ENCODE peak calls at places on chromosomes 13 and 19, in ten cellular contexts. K is tibial nerve, B is ovary, X is Peyer's patch, L is adrenal gland, V is breast epithelium, G is uterus, P is upper lobe of left lung, Q is IMR-90, E is A549. Y is an unnamed sample.

GRCh38 chr13:110716235-110716505 is 2.7 kb downstream of the ING1 start:
- DNase-seq in K (peak; percentile 20), B (peak; percentile 37), X (no peak), L (peak; percentile 71), V (no peak), G (peak; percentile 56), P (peak; percentile 42), Q (no peak), E (peak; percentile 13), Y (peak; percentile 51)

GRCh38 chr19:50500753-50501151 is 10.2 kb downstream of the JOSD2 start:
- DNase-seq in K (no peak), B (no peak), X (no peak), L (no peak), V (no peak), G (no peak), P (no peak), Q (no peak), E (no peak), Y (no peak)

GRCh38 chr19:33748231-33748630 is 48.4 kb upstream of the KCTD15 start:
- DNase-seq in K (no peak), B (no peak), X (no peak), L (no peak), V (no peak), G (no peak), P (no peak), Q (no peak), E (no peak), Y (no peak)

GRCh38 chr19:32896516-32897214 is 27.1 kb upstream of the SLC7A9 start:
- DNase-seq in K (no peak), B (no peak), X (no peak), L (no peak), V (no peak), G (no peak), P (no peak), Q (peak; percentile 39), E (no peak), Y (no peak)

GRCh38 chr19:16850133-16850532 is 20.9 kb downstream of the SIN3B start:
- DNase-seq in K (no peak), B (no peak), X (no peak), L (no peak), V (no peak), G (no peak), P (no peak), Q (peak; percentile 80), E (no peak), Y (no peak)

GRCh38 chr13:100895656-100896055 is 221.1 kb upstream of the TMTC4 start:
- DNase-seq in K (no peak), B (no peak), X (no peak), L (no peak), V (no peak), G (no peak), P (no peak), Q (no peak), E (no peak), Y (no peak)

GRCh38 chr19:8083141-8083540 is 30.6 kb downstream of the CCL25 start:
- DNase-seq in K (no peak), B (no peak), X (no peak), L (no peak), V (no peak), G (no peak), P (no peak), Q (no peak), E (no peak), Y (no peak)

GRCh38 chr13:28346136-28346535 is 148.8 kb downstream of the FLT1 start:
- DNase-seq in K (no peak), B (no peak), X (no peak), L (no peak), V (no peak), G (no peak), P (no peak), Q (peak; percentile 38), E (no peak), Y (no peak)

GRCh38 chr19:5717215-5717614 is 2.7 kb downstream of the LONP1 start:
- DNase-seq in K (no peak), B (no peak), X (no peak), L (no peak), V (no peak), G (no peak), P (no peak), Q (no peak), E (no peak), Y (no peak)

GRCh38 chr19:28425431-28425931 is 787.5 kb downstream of the UQCRFS1 start:
- DNase-seq in K (no peak), B (no peak), X (no peak), L (no peak), V (no peak), G (no peak), P (no peak), Q (no peak), E (no peak), Y (no peak)

GRCh38 chr19:18098891-18099622 is 1.5 kb downstream of the MAST3 start:
- DNase-seq in K (no peak), B (no peak), X (peak; percentile 92), L (peak; percentile 16), V (no peak), G (no peak), P (no peak), Q (no peak), E (no peak), Y (peak; percentile 32)

GRCh38 chr19:33947565-33947964 is 150.9 kb downstream of the KCTD15 start:
- DNase-seq in K (no peak), B (no peak), X (no peak), L (no peak), V (no peak), G (no peak), P (no peak), Q (no peak), E (no peak), Y (no peak)

DNA sequence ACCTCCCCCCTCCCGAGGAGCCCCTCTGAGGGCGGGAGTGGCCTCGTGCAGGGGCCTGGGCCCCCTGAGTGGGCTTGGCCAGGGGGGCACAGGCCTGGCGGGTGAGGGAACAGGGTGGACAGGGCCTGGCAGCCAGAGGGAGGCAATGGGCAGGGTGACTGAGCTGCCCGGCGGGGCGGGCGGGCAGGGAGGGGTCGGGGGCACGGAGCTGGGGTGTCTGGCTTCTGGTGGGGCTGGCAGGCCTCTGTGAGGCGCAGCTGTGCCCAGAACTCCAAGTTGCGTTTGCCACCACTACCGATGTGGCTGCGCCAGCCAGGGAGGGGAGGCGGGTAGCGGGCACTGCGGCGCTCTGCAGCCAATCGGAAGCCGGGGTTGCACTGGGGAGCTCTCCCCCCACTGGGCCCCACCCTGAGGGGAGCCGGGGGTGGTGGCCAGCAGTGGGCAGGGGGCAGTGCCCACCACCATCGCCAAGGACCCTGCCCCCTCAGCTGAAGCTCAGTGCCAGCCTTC is 7.2 kb downstream of the NFIX start:
- DNase-seq in K (no peak), B (no peak), X (no peak), L (no peak), V (no peak), G (no peak), P (peak; percentile 59), Q (no peak), E (no peak), Y (peak; percentile 73)
- TF ChIP-seq POLR2A in K (no peak), B (no peak), X (no peak), L (no peak), V (no peak), G (no peak), P (no peak), Q (no peak), E (no peak), Y (no peak)

GRCh38 chr19:6925801-6926751 is 38.7 kb downstream of the ADGRE1 start:
- DNase-seq in K (no peak), B (no peak), X (no peak), L (no peak), V (no peak), G (no peak), P (no peak), Q (no peak), E (peak; percentile 84), Y (no peak)
- TF ChIP-seq CTCF in K (no peak), B (no peak), X (no peak), L (no peak), V (no peak), G (no peak), P (no peak), Q (no peak), E (peak; percentile 48), Y (no peak)

DNA sequence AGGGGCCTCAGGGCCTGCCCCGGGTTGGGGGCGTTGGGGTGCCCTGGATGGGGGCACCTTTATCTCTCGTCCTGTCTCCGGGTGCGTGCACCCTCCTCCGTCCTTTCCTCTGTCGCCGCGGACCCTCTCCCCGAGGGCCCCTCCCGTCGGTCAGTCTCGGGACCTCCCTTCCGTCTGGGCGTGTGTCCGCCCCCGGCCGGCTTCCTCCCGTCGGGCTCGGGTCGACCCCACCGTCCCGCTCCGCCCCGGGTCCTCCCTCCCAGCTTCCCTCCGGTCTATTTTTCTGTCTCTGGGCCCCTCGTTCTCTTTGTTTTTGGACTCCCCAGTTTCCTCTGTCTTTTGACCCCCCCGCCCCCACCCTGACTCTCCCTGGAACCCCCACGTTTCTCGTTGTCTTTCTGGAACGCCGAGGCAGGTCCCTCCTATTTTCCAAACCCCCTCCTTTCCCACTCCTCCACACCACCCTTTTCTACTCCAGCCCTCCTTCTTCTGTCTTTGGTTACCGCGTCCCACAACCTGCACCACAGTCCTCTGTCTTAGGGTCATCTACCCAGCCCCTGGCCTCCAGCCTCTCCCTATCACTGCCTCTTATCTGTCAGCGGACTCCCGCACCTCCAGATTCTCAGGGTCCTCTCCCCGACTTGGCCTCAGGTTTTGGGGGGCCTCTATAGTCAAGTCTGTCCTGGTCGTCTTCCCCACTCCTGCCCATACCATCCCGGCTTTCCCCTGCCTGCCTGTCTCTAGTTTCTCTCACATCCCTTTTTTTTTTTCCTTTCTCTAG is 757 bp downstream of the EGLN2 start:
- DNase-seq in K (no peak), B (peak; percentile 58), X (peak; percentile 43), L (no peak), V (no peak), G (peak; percentile 64), P (peak; percentile 69), Q (no peak), E (no peak), Y (peak; percentile 42)
- TF ChIP-seq POLR2A in K (no peak), B (no peak), X (no peak), L (no peak), V (no peak), G (no peak), P (no peak), Q (peak; percentile 18), E (no peak), Y (no peak)

GRCh38 chr19:41186971-41187883 is 5.8 kb upstream of the CYP2S1 start:
- DNase-seq in K (no peak), B (no peak), X (no peak), L (no peak), V (no peak), G (no peak), P (no peak), Q (no peak), E (no peak), Y (no peak)

GRCh38 chr19:41193420-41194156 is 569 bp downstream of the CYP2S1 start:
- DNase-seq in K (no peak), B (no peak), X (no peak), L (no peak), V (no peak), G (no peak), P (no peak), Q (no peak), E (no peak), Y (no peak)

GRCh38 chr19:41192574-41193419 is at the start of gene CYP2S1:
- DNase-seq in K (no peak), B (no peak), X (no peak), L (no peak), V (no peak), G (no peak), P (peak; percentile 63), Q (peak; percentile 22), E (peak; percentile 77), Y (peak; percentile 72)

GRCh38 chr19:41187884-41188279 is 5.1 kb upstream of the CYP2S1 start:
- DNase-seq in K (no peak), B (no peak), X (no peak), L (no peak), V (no peak), G (no peak), P (no peak), Q (no peak), E (no peak), Y (no peak)

GRCh38 chr19:41189425-41190065 is 3.5 kb upstream of the CYP2S1 start:
- DNase-seq in K (no peak), B (no peak), X (no peak), L (no peak), V (no peak), G (no peak), P (no peak), Q (no peak), E (no peak), Y (no peak)
- TF ChIP-seq CTCF in K (no peak), B (no peak), X (no peak), L (no peak), V (no peak), G (no peak), P (no peak), Q (no peak), E (no peak), Y (no peak)

Y was measured in stomach.